ENCODE peak calls at places on chromosomes 5 and 9, in eight cellular contexts. B is GM23248, V is aorta, Z is mesendoderm, D is mammary epithelial cell, X is MM.1S, C is suprapubic skin, I is SJSA1. J is an unnamed sample. For H3K27me3, the result is how much of the 10 kb centered on the place peaks cover.

GRCh38 chr9:92724528-92725265 is 39.9 kb downstream of the BICD2 start:
- DNase-seq in B (no peak), V (no peak), Z (no peak), D (no peak), X (no peak), C (no peak), I (no peak), J (no peak)

GRCh38 chr5:140642718-140643117 is 3.5 kb downstream of the TMCO6 start:
- DNase-seq in B (peak), V (no peak), Z (no peak), D (no peak), X (no peak), C (no peak), I (no peak), J (no peak)

GRCh38 chr9:5392285-5392684 is 45.4 kb downstream of the PLGRKT start:
- DNase-seq in B (peak), V (no peak), Z (peak), D (peak), X (no peak), C (no peak), I (no peak), J (no peak)

GRCh38 chr5:62934319-62934718 is 355.7 kb downstream of the LRRC70 start:
- DNase-seq in B (no peak), V (no peak), Z (no peak), D (no peak), X (no peak), C (no peak), I (no peak), J (no peak)

GRCh38 chr9:18496586-18496985 is 22.6 kb downstream of the ADAMTSL1 start:
- DNase-seq in B (peak), V (no peak), Z (no peak), D (no peak), X (no peak), C (no peak), I (no peak), J (no peak)

GRCh38 chr9:38074441-38074943 is 5.5 kb upstream of the SHB start:
- DNase-seq in B (peak), V (no peak), Z (no peak), D (no peak), X (no peak), C (peak), I (peak), J (no peak)

GRCh38 chr9:35864695-35865255 is 5.4 kb downstream of the OR13J1 start:
- DNase-seq in B (no peak), V (no peak), Z (no peak), D (no peak), X (no peak), C (no peak), I (no peak), J (no peak)

GRCh38 chr5:40798012-40798855 is at the start of gene PRKAA1:
- DNase-seq in B (peak), V (peak), Z (peak), D (peak), X (peak), C (peak), I (peak), J (peak)

GRCh38 chr5:159713773-159714172 is 202.5 kb upstream of the ADRA1B start:
- DNase-seq in B (no peak), V (no peak), Z (no peak), D (no peak), X (no peak), C (no peak), I (no peak), J (no peak)

GRCh38 chr5:134003064-134003956 is 1.5 kb downstream of the VDAC1 start:
- DNase-seq in B (peak), V (no peak), Z (no peak), D (no peak), X (no peak), C (no peak), I (no peak), J (peak)

GRCh38 chr9:131477816-131478419 is 24.8 kb upstream of the POMT1 start:
- DNase-seq in B (no peak), V (no peak), Z (no peak), D (no peak), X (no peak), C (no peak), I (no peak), J (no peak)

GRCh38 chr9:87137718-87138117 is 190.4 kb upstream of the GAS1 start:
- DNase-seq in B (no peak), V (no peak), Z (no peak), D (no peak), X (no peak), C (no peak), I (no peak), J (no peak)

GRCh38 chr5:127886141-127886540 is 182.9 kb downstream of the CCDC192 start:
- DNase-seq in B (no peak), V (no peak), Z (no peak), D (no peak), X (no peak), C (no peak), I (no peak), J (no peak)

GRCh38 chr5:83957188-83957587 is 236.5 kb upstream of the HAPLN1 start:
- DNase-seq in B (peak), V (no peak), Z (peak), D (peak), X (no peak), C (no peak), I (no peak), J (no peak)
- H3K27ac ChIP-seq in B (no peak), V (no peak), Z (no peak), D (no peak), X (no peak), C (no peak), I (no peak), J (no peak)

DNA sequence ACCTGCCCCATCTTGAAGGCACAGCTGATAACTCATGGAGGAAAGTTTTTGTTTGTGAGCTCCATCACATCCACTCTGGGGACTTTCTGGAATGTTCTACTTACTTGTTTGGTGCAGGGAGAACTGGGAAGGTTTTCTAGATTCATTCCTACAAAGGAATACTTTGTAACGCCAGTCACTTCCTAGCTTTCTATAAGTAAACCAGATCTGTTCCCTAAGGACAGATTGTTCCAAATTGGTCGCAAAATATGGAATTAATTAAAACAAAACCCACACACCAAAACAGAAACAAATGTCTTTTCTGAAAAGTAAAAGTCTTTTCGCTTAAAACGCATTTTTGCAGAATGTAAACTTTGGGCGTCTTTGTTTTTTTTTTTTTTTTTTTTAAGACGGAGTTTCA is 167.6 kb downstream of the PDZD2 start:
- DNase-seq in B (peak), V (no peak), Z (no peak), D (no peak), X (no peak), C (no peak), I (no peak), J (no peak)
- H3K27me3 ChIP-seq in B (under half), V (under half), Z (under half), D (under half), X (under half), C (under half), I (under half), J (under half)

GRCh38 chr5:88785396-88786216 is 97.4 kb downstream of the MEF2C start:
- DNase-seq in B (peak), V (no peak), Z (peak), D (peak), X (no peak), C (no peak), I (peak), J (no peak)
- H3K27ac ChIP-seq in B (peak), V (peak), Z (no peak), D (peak), X (no peak), C (peak), I (peak), J (no peak)

GRCh38 chr5:171307843-171308452 is 1.1 kb upstream of the TLX3 start:
- DNase-seq in B (no peak), V (no peak), Z (no peak), D (no peak), X (no peak), C (peak), I (no peak), J (no peak)
- H3K27me3 ChIP-seq in B (half or more), V (under half), Z (half or more), D (half or more), X (under half), C (half or more), I (under half), J (half or more)

J was measured in CD4-positive, alpha-beta T cell.